ENCODE peak calls at places on chromosomes 16 and 17, in eight cellular contexts. I is IMR-90, S is dorsolateral prefrontal cortex, T is cardiac muscle cell, J is right atrium auricular region, V is neural progenitor cell, M is DND-41, Y is ascending aorta. U is an unnamed sample.

GRCh38 chr17:78618264-78619066 is 41.3 kb upstream of the DNAH17 start:
- DNase-seq in I (no peak), S (no peak), T (no peak), J (peak; percentile 64), V (no peak), M (no peak), Y (peak; percentile 72), U (no peak)

GRCh38 chr17:29828676-29829291 is 101.2 kb downstream of the SSH2 start:
- DNase-seq in I (no peak), S (no peak), T (no peak), J (no peak), V (no peak), M (no peak), Y (no peak), U (no peak)

GRCh38 chr16:75401697-75402096 is 31.6 kb downstream of the CFDP1 start:
- DNase-seq in I (no peak), S (no peak), T (no peak), J (no peak), V (no peak), M (no peak), Y (no peak), U (no peak)

GRCh38 chr17:4631836-4632582 is 9.5 kb downstream of the ALOX15 start:
- DNase-seq in I (peak; percentile 47), S (no peak), T (no peak), J (no peak), V (peak; percentile 21), M (no peak), Y (peak; percentile 15), U (no peak)

GRCh38 chr17:64320613-64321553 is 57.8 kb upstream of the TEX2 start:
- DNase-seq in I (peak; percentile 65), S (peak; percentile 61), T (peak; percentile 85), J (peak; percentile 83), V (peak; percentile 88), M (peak; percentile 59), Y (peak; percentile 80), U (no peak)

GRCh38 chr17:37614391-37614790 is 5.2 kb upstream of the SYNRG start:
- DNase-seq in I (peak; percentile 93), S (no peak), T (no peak), J (no peak), V (no peak), M (no peak), Y (no peak), U (no peak)

GRCh38 chr16:23595246-23595950 is 718 bp downstream of the NDUFAB1 start:
- DNase-seq in I (no peak), S (no peak), T (peak; percentile 23), J (no peak), V (no peak), M (no peak), Y (no peak), U (no peak)

GRCh38 chr17:63774982-63775290 is 966 bp downstream of the DDX42 start:
- DNase-seq in I (peak; percentile 21), S (no peak), T (no peak), J (no peak), V (peak; percentile 9), M (peak; percentile 24), Y (no peak), U (no peak)

GRCh38 chr17:28499366-28499668 is 6.8 kb upstream of the FOXN1 start:
- DNase-seq in I (no peak), S (no peak), T (no peak), J (no peak), V (no peak), M (no peak), Y (no peak), U (no peak)

GRCh38 chr16:70746708-70747424 is 54.1 kb downstream of the VAC14 start:
- DNase-seq in I (peak; percentile 96), S (no peak), T (no peak), J (peak; percentile 87), V (no peak), M (peak; percentile 32), Y (peak; percentile 93), U (no peak)

GRCh38 chr16:64920211-64920610 is 201.7 kb downstream of the CDH11 start:
- DNase-seq in I (no peak), S (no peak), T (no peak), J (no peak), V (no peak), M (no peak), Y (no peak), U (no peak)

GRCh38 chr17:40547079-40547784 is 18.0 kb downstream of the CCR7 start:
- DNase-seq in I (no peak), S (peak; percentile 25), T (no peak), J (no peak), V (no peak), M (peak; percentile 99), Y (peak; percentile 53), U (no peak)

GRCh38 chr16:28311913-28312312 is 19.6 kb downstream of the SBK1 start:
- DNase-seq in I (no peak), S (no peak), T (no peak), J (no peak), V (no peak), M (no peak), Y (no peak), U (peak; percentile 35)

GRCh38 chr17:76924345-76925332 is 56.4 kb downstream of the MGAT5B start:
- DNase-seq in I (no peak), S (peak; percentile 29), T (no peak), J (no peak), V (no peak), M (no peak), Y (no peak), U (no peak)

DNA sequence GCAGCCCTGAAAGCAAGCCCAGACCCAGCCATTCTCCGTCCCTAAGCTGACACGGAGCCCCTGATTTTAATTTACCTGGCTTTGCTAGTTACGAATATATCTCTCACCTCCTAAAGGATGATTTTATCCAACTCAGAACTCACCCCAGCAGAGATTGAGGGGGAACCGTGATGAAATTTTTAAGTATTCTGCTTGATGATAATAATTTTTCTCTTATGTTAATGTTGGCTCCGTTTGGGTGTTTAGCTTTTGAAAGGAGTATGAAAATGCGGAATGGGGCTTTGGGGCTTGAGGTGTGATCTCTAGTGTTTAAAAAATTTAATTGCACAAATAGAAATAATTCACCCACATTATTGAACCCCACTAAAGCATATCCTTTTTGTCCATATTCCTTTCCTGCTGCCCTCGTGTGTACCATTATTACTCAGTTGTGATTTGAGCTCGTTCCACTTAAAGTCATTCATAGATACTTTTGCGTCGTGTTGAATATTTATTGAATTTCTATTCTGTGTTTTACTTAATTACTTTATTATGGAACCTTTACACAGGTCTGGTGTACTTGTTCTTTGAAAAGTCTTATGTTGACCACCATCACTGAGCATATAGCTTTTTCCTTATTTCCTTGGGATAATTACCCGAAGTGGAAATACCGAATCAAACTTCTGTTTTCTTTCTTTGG is 775 bp downstream of the PRPSAP2 start:
- DNase-seq in I (no peak), S (no peak), T (no peak), J (no peak), V (no peak), M (no peak), Y (peak; percentile 8), U (no peak)
- H3K4me3 ChIP-seq in I (peak overlapping the region; percentile 83), S (peak overlapping the region; percentile 73), T (peak overlapping the region; percentile 82), J (peak overlapping the region; percentile 80), V (peak overlapping the region; percentile 96), M (peak overlapping the region; percentile 43), Y (peak overlapping the region; percentile 86), U (peak overlapping the region; percentile 51)

DNA sequence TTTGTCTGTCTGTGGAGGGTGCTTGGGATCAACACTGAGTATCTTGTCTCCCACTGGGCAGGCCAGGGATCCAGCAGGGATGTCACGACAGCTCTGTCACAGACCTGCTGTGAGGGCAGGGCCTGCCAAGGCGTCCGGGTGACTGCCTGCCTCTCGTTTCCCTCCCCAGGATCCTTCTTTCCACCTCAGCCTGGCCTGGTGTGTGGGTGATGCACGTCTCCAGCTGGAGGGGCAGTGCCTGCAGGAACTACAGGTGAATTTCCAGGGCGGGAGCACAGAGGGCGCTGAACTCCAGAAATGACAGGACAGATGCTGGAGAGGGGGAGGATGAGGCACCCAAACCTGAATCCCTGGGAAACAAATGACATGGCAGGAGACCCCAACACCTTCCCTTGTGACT is 6.8 kb upstream of the MMP15 start:
- DNase-seq in I (no peak), S (no peak), T (no peak), J (no peak), V (peak; percentile 39), M (no peak), Y (no peak), U (no peak)
- TF ChIP-seq CTCF in I (no peak), S (no peak), T (no peak), J (no peak), V (peak; percentile 41), M (peak; percentile 27), Y (no peak), U (no peak)

DNA sequence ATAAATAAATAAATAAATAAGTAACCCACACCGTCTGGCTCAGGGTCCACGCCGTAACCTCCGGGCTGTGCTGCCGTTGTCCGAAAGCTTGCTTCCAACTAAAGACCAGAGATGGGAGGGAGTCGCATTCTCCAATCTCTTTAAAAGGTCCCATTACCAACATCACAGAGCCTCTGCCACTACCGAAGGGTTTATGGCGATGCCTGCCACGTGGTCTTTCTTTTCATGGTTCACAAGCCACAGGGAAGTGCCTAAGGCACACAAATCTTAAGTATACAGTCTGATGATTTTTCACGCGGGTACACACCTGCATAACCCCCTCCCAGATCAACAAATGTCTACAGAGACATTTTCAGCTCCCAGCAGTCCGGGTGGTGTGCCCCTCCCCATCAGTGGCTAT is 1.4 kb downstream of the COTL1 start:
- DNase-seq in I (no peak), S (no peak), T (no peak), J (no peak), V (no peak), M (no peak), Y (no peak), U (no peak)
- H3K27ac ChIP-seq in I (peak overlapping the region; percentile 88), S (no peak overlapping the region), T (no peak overlapping the region), J (no peak overlapping the region), V (no peak overlapping the region), M (no peak overlapping the region), Y (no peak overlapping the region), U (peak overlapping the region; percentile 66)

GRCh38 chr16:89572478-89573205 is 2.9 kb upstream of the CPNE7 start:
- DNase-seq in I (no peak), S (no peak), T (no peak), J (no peak), V (no peak), M (no peak), Y (no peak), U (no peak)

GRCh38 chr16:89573826-89574680 is 1.5 kb upstream of the CPNE7 start:
- DNase-seq in I (no peak), S (no peak), T (no peak), J (no peak), V (no peak), M (no peak), Y (no peak), U (no peak)

GRCh38 chr16:89575247-89576172 is at the start of gene CPNE7:
- DNase-seq in I (no peak), S (no peak), T (peak; percentile 43), J (no peak), V (peak; percentile 60), M (no peak), Y (no peak), U (no peak)

GRCh38 chr16:89576173-89577054 is 856 bp downstream of the CPNE7 start:
- DNase-seq in I (no peak), S (no peak), T (no peak), J (no peak), V (peak; percentile 30), M (no peak), Y (no peak), U (no peak)

DNA sequence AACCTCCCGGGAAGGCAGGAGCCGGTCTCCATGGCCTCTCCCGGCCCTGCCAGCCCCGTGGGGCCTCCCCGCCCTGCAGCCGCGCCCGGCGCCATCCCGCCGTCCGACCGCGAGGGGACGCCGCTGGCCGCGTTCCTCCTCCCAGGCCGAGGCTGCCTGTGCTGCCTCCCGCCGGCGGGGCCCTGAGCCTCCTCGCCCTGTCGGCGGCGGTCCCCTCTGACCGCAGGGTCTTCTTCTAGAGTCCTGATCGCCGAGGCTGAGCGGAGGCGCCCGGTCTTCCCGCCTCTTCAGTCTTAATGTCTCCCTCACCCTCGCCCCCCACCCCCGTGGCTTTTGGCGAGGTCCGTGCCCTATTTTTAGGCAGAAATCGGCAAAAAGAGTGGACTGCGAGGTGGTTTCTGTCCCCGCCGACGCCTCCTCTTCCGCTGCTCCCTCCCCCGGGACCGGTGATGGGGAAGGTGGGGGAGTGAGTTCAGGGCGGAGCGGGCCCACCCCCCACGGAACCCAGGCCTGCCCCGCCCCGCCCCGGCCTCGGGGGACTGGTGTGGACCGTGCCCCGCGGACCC is 794 bp upstream of the CPNE7 start:
- DNase-seq in I (peak; percentile 61), S (no peak), T (peak; percentile 79), J (no peak), V (peak; percentile 93), M (no peak), Y (no peak), U (peak; percentile 46)
- H3K4me3 ChIP-seq in I (peak overlapping the region; percentile 28), S (peak overlapping the region; percentile 58), T (peak overlapping the region; percentile 20), J (peak overlapping the region; percentile 39), V (peak overlapping the region; percentile 44), M (no peak overlapping the region), Y (peak overlapping the region; percentile 44), U (peak overlapping the region; percentile 35)